ENCODE peak calls at places on chromosome 10, in six cellular contexts. G is ovary, V is sigmoid colon, L is left ventricle myocardium inferior, R is tibial nerve, E is colonic mucosa. I is an unnamed sample.
A peak's percentile ranks its signal among the peaks of the same experiment; 100 is the strongest.

GRCh38 chr10:133242611-133243356 is 5.1 kb downstream of the VENTX start:
- DNase-seq in G (no peak), E (no peak), L (no peak), V (no peak), R (no peak), I (no peak)

GRCh38 chr10:23779287-23779686 is 340.4 kb downstream of the OTUD1 start:
- DNase-seq in L (no peak), V (no peak), G (no peak), R (no peak), E (no peak), I (peak; percentile 29)

GRCh38 chr10:34854147-34854601 is 39.1 kb upstream of the PARD3 start:
- DNase-seq in R (peak; percentile 29), G (peak; percentile 71), V (peak; percentile 62), L (no peak), E (no peak), I (no peak)

GRCh38 chr10:113563306-113564088 is 10.6 kb downstream of the HABP2 start:
- DNase-seq in R (peak; percentile 77), V (peak; percentile 84), L (peak; percentile 72), E (peak; percentile 84), G (peak; percentile 76), I (no peak)

GRCh38 chr10:114359041-114359952 is 45.0 kb downstream of the AFAP1L2 start:
- DNase-seq in L (no peak), G (no peak), R (no peak), E (no peak), V (no peak), I (no peak)

GRCh38 chr10:108582888-108583287 is 1340.4 kb downstream of the XPNPEP1 start:
- DNase-seq in R (no peak), V (no peak), G (no peak), E (no peak), L (no peak), I (no peak)

GRCh38 chr10:60733189-60733815 is 45.0 kb upstream of the CDK1 start:
- DNase-seq in V (no peak), L (no peak), R (no peak), E (peak; percentile 71), G (peak; percentile 52), I (no peak)

GRCh38 chr10:89384474-89385324 is 6.8 kb downstream of the IFIT1B start:
- DNase-seq in E (no peak), G (no peak), R (no peak), L (no peak), V (no peak), I (no peak)

GRCh38 chr10:25934673-25935139 is 677 bp downstream of the MYO3A start:
- DNase-seq in L (no peak), V (no peak), R (no peak), E (peak; percentile 38), G (no peak), I (no peak)

GRCh38 chr10:96287392-96288105 is 16.2 kb upstream of the BLNK start:
- DNase-seq in V (no peak), E (peak; percentile 64), G (no peak), L (no peak), R (no peak), I (peak; percentile 94)

GRCh38 chr10:28939352-28940157 is 262.2 kb downstream of the BAMBI start:
- DNase-seq in E (peak; percentile 32), V (peak; percentile 68), R (peak; percentile 68), G (peak; percentile 85), L (peak; percentile 39), I (peak; percentile 44)

GRCh38 chr10:80664071-80664680 is 126.5 kb downstream of the SH2D4B start:
- DNase-seq in G (peak; percentile 67), E (peak; percentile 88), L (peak; percentile 78), R (peak; percentile 85), V (peak; percentile 69), I (peak; percentile 16)

GRCh38 chr10:102777696-102778530 is 34.2 kb downstream of the WBP1L start:
- DNase-seq in V (no peak), G (no peak), L (no peak), E (no peak), R (no peak), I (no peak)

GRCh38 chr10:22489467-22489866 is 144.2 kb downstream of the SPAG6 start:
- DNase-seq in L (no peak), E (no peak), R (no peak), G (no peak), V (no peak), I (no peak)

GRCh38 chr10:133237241-133238065 is at the start of gene VENTX:
- DNase-seq in R (no peak), V (no peak), E (no peak), G (no peak), L (no peak), I (no peak)

GRCh38 chr10:101043356-101043707 is 12.3 kb downstream of the SFXN3 start:
- DNase-seq in E (no peak), L (no peak), V (no peak), R (no peak), G (no peak), I (no peak)

GRCh38 chr10:101047961-101048892 is 13.6 kb upstream of the KAZALD1 start:
- DNase-seq in E (peak; percentile 30), L (no peak), R (no peak), G (no peak), V (no peak), I (no peak)

GRCh38 chr10:101044117-101044516 is 13.1 kb downstream of the SFXN3 start:
- DNase-seq in G (no peak), R (no peak), L (no peak), E (no peak), V (no peak), I (no peak)

GRCh38 chr10:101047268-101047667 is 14.5 kb upstream of the KAZALD1 start:
- DNase-seq in G (no peak), R (no peak), E (no peak), V (no peak), L (no peak), I (no peak)

GRCh38 chr10:101046332-101047238 is 15.2 kb upstream of the KAZALD1 start:
- DNase-seq in V (no peak), R (no peak), G (no peak), L (no peak), E (no peak), I (no peak)
- TF ChIP-seq CTCF in V (no peak), R (no peak), G (no peak), L (no peak), E (no peak), I (no peak)

GRCh38 chr10:74190494-74190893 is 39.5 kb downstream of the ADK start:
- DNase-seq in E (no peak), V (no peak), G (no peak), R (no peak), L (no peak), I (no peak)
- H3K4me3 ChIP-seq in E (no peak overlapping the region), V (no peak overlapping the region), G (no peak overlapping the region), R (peak overlapping the region; percentile 6), L (peak overlapping the region; percentile 3), I (no peak overlapping the region)

GRCh38 chr10:119638982-119639381 is 12.2 kb upstream of the BAG3 start:
- DNase-seq in V (no peak), L (no peak), G (no peak), E (no peak), R (no peak), I (no peak)
- TF ChIP-seq CTCF in V (no peak), L (no peak), G (no peak), E (no peak), R (no peak), I (no peak)

GRCh38 chr10:75432176-75432575 is 752 bp downstream of the LRMDA start:
- DNase-seq in R (no peak), L (no peak), V (no peak), G (peak; percentile 42), E (no peak), I (no peak)
- H3K4me3 ChIP-seq in R (peak overlapping the region; percentile 50), L (peak overlapping the region; percentile 77), V (peak overlapping the region; percentile 66), G (peak overlapping the region; percentile 48), E (no peak overlapping the region), I (no peak overlapping the region)

I was measured in kidney epithelial cell.